ENCODE peak calls at places on chromosomes 5 and 9, in eight cellular contexts. One of them, this sample, is unnamed.

GRCh38 chr9:23686257-23686656 is 139.8 kb downstream of the ELAVL2 start:
- DNase-seq in heart right ventricle: no peak
- DNase-seq in lung: no peak
- DNase-seq in dorsolateral prefrontal cortex: no peak
- DNase-seq in tibial artery: no peak
- DNase-seq in psoas muscle: no peak
- DNase-seq in BJ: no peak
- DNase-seq in sigmoid colon: no peak
- DNase-seq in this sample: no peak

GRCh38 chr9:76459691-76460635 is 981 bp downstream of the GCNT1 start:
- DNase-seq in heart right ventricle: peak; percentile 11
- DNase-seq in lung: no peak
- DNase-seq in dorsolateral prefrontal cortex: no peak
- DNase-seq in tibial artery: peak; percentile 66
- DNase-seq in psoas muscle: peak; percentile 21
- DNase-seq in BJ: no peak
- DNase-seq in sigmoid colon: no peak
- DNase-seq in this sample: no peak

GRCh38 chr9:98600631-98601030 is 108.1 kb downstream of the GABBR2 start:
- DNase-seq in heart right ventricle: no peak
- DNase-seq in lung: no peak
- DNase-seq in dorsolateral prefrontal cortex: no peak
- DNase-seq in tibial artery: no peak
- DNase-seq in psoas muscle: no peak
- DNase-seq in BJ: no peak
- DNase-seq in sigmoid colon: no peak
- DNase-seq in this sample: no peak

GRCh38 chr5:173035904-173036707 is 20.0 kb upstream of the CREBRF start:
- DNase-seq in heart right ventricle: no peak
- DNase-seq in lung: peak; percentile 51
- DNase-seq in dorsolateral prefrontal cortex: no peak
- DNase-seq in tibial artery: no peak
- DNase-seq in psoas muscle: no peak
- DNase-seq in BJ: no peak
- DNase-seq in sigmoid colon: no peak
- DNase-seq in this sample: peak; percentile 53

GRCh38 chr9:135782946-135783345 is 81.0 kb downstream of the KCNT1 start:
- DNase-seq in heart right ventricle: no peak
- DNase-seq in lung: no peak
- DNase-seq in dorsolateral prefrontal cortex: no peak
- DNase-seq in tibial artery: no peak
- DNase-seq in psoas muscle: no peak
- DNase-seq in BJ: no peak
- DNase-seq in sigmoid colon: no peak
- DNase-seq in this sample: no peak

GRCh38 chr5:134437340-134438267 is 25.9 kb upstream of the CDKN2AIPNL start:
- DNase-seq in heart right ventricle: no peak
- DNase-seq in lung: no peak
- DNase-seq in dorsolateral prefrontal cortex: no peak
- DNase-seq in tibial artery: no peak
- DNase-seq in psoas muscle: no peak
- DNase-seq in BJ: no peak
- DNase-seq in sigmoid colon: no peak
- DNase-seq in this sample: no peak

GRCh38 chr9:90175865-90176264 is 466.8 kb downstream of the DIRAS2 start:
- DNase-seq in heart right ventricle: no peak
- DNase-seq in lung: no peak
- DNase-seq in dorsolateral prefrontal cortex: no peak
- DNase-seq in tibial artery: no peak
- DNase-seq in psoas muscle: no peak
- DNase-seq in BJ: no peak
- DNase-seq in sigmoid colon: no peak
- DNase-seq in this sample: no peak

GRCh38 chr5:33462456-33462855 is 21.7 kb downstream of the TARS1 start:
- DNase-seq in heart right ventricle: no peak
- DNase-seq in lung: no peak
- DNase-seq in dorsolateral prefrontal cortex: no peak
- DNase-seq in tibial artery: no peak
- DNase-seq in psoas muscle: no peak
- DNase-seq in BJ: no peak
- DNase-seq in sigmoid colon: no peak
- DNase-seq in this sample: no peak

GRCh38 chr5:178293400-178293799 is 60.8 kb upstream of the PHYKPL start:
- DNase-seq in heart right ventricle: no peak
- DNase-seq in lung: no peak
- DNase-seq in dorsolateral prefrontal cortex: no peak
- DNase-seq in tibial artery: peak; percentile 47
- DNase-seq in psoas muscle: peak; percentile 1
- DNase-seq in BJ: no peak
- DNase-seq in sigmoid colon: peak; percentile 42
- DNase-seq in this sample: no peak

GRCh38 chr9:133889498-133890301 is 102.4 kb downstream of the VAV2 start:
- DNase-seq in heart right ventricle: no peak
- DNase-seq in lung: no peak
- DNase-seq in dorsolateral prefrontal cortex: no peak
- DNase-seq in tibial artery: no peak
- DNase-seq in psoas muscle: no peak
- DNase-seq in BJ: no peak
- DNase-seq in sigmoid colon: no peak
- DNase-seq in this sample: no peak

GRCh38 chr5:96004754-96005153 is 43.1 kb upstream of the ELL2 start:
- DNase-seq in heart right ventricle: no peak
- DNase-seq in lung: no peak
- DNase-seq in dorsolateral prefrontal cortex: no peak
- DNase-seq in tibial artery: no peak
- DNase-seq in psoas muscle: no peak
- DNase-seq in BJ: no peak
- DNase-seq in sigmoid colon: no peak
- DNase-seq in this sample: no peak

GRCh38 chr9:115671911-115672310 is 481.7 kb upstream of the PAPPA start:
- DNase-seq in heart right ventricle: no peak
- DNase-seq in lung: no peak
- DNase-seq in dorsolateral prefrontal cortex: no peak
- DNase-seq in tibial artery: no peak
- DNase-seq in psoas muscle: no peak
- DNase-seq in BJ: no peak
- DNase-seq in sigmoid colon: no peak
- DNase-seq in this sample: no peak

GRCh38 chr5:173514666-173515065 is 101.8 kb downstream of the BOD1 start:
- DNase-seq in heart right ventricle: no peak
- DNase-seq in lung: no peak
- DNase-seq in dorsolateral prefrontal cortex: no peak
- DNase-seq in tibial artery: no peak
- DNase-seq in psoas muscle: no peak
- DNase-seq in BJ: no peak
- DNase-seq in sigmoid colon: no peak
- DNase-seq in this sample: no peak

GRCh38 chr5:135843571-135844337 is 9.3 kb downstream of the SLC25A48 start:
- DNase-seq in heart right ventricle: no peak
- DNase-seq in lung: no peak
- DNase-seq in dorsolateral prefrontal cortex: peak; percentile 90
- DNase-seq in tibial artery: peak; percentile 50
- DNase-seq in psoas muscle: no peak
- DNase-seq in BJ: no peak
- DNase-seq in sigmoid colon: no peak
- DNase-seq in this sample: no peak

GRCh38 chr9:28720746-28721145 is 1147.5 kb upstream of the C9orf72 start:
- DNase-seq in heart right ventricle: no peak
- DNase-seq in lung: no peak
- DNase-seq in dorsolateral prefrontal cortex: no peak
- DNase-seq in tibial artery: no peak
- DNase-seq in psoas muscle: no peak
- DNase-seq in BJ: no peak
- DNase-seq in sigmoid colon: no peak
- DNase-seq in this sample: no peak

GRCh38 chr9:32864926-32865325 is 81.6 kb downstream of the TMEM215 start:
- DNase-seq in heart right ventricle: no peak
- DNase-seq in lung: no peak
- DNase-seq in dorsolateral prefrontal cortex: no peak
- DNase-seq in tibial artery: no peak
- DNase-seq in psoas muscle: no peak
- DNase-seq in BJ: no peak
- DNase-seq in sigmoid colon: no peak
- DNase-seq in this sample: no peak

GRCh38 chr5:172919525-172920446 is 39.4 kb upstream of the RPL26L1 start:
- DNase-seq in heart right ventricle: peak; percentile 46
- DNase-seq in lung: no peak
- DNase-seq in dorsolateral prefrontal cortex: no peak
- DNase-seq in tibial artery: peak; percentile 91
- DNase-seq in psoas muscle: peak; percentile 58
- DNase-seq in BJ: no peak
- DNase-seq in sigmoid colon: peak; percentile 94
- DNase-seq in this sample: no peak

GRCh38 chr5:147509041-147509709 is 693 bp downstream of the DPYSL3 start:
- DNase-seq in heart right ventricle: peak; percentile 23
- DNase-seq in lung: no peak
- DNase-seq in dorsolateral prefrontal cortex: no peak
- DNase-seq in tibial artery: peak; percentile 69
- DNase-seq in psoas muscle: peak; percentile 35
- DNase-seq in BJ: no peak
- DNase-seq in sigmoid colon: peak; percentile 80
- DNase-seq in this sample: no peak

GRCh38 chr9:109557481-109557880 is 59.4 kb upstream of the PTPN3 start:
- DNase-seq in heart right ventricle: no peak
- DNase-seq in lung: no peak
- DNase-seq in dorsolateral prefrontal cortex: no peak
- DNase-seq in tibial artery: no peak
- DNase-seq in psoas muscle: no peak
- DNase-seq in BJ: no peak
- DNase-seq in sigmoid colon: no peak
- DNase-seq in this sample: no peak

GRCh38 chr5:102731704-102732103 is 23.4 kb upstream of the PAM start:
- DNase-seq in heart right ventricle: no peak
- DNase-seq in lung: no peak
- DNase-seq in dorsolateral prefrontal cortex: no peak
- DNase-seq in tibial artery: no peak
- DNase-seq in psoas muscle: no peak
- DNase-seq in BJ: no peak
- DNase-seq in sigmoid colon: no peak
- DNase-seq in this sample: no peak

GRCh38 chr5:175796536-175797499 is 74.6 kb upstream of the CPLX2 start:
- DNase-seq in heart right ventricle: peak; percentile 80
- DNase-seq in lung: peak; percentile 61
- DNase-seq in dorsolateral prefrontal cortex: no peak
- DNase-seq in tibial artery: peak; percentile 78
- DNase-seq in psoas muscle: peak; percentile 73
- DNase-seq in BJ: peak; percentile 8
- DNase-seq in sigmoid colon: no peak
- DNase-seq in this sample: no peak

GRCh38 chr5:98541641-98542040 is 231.8 kb upstream of the RGMB start:
- DNase-seq in heart right ventricle: no peak
- DNase-seq in lung: no peak
- DNase-seq in dorsolateral prefrontal cortex: no peak
- DNase-seq in tibial artery: no peak
- DNase-seq in psoas muscle: no peak
- DNase-seq in BJ: no peak
- DNase-seq in sigmoid colon: no peak
- DNase-seq in this sample: no peak

GRCh38 chr9:112097712-112098688 is 77.1 kb downstream of the SUSD1 start:
- DNase-seq in heart right ventricle: peak; percentile 54
- DNase-seq in lung: peak; percentile 64
- DNase-seq in dorsolateral prefrontal cortex: peak; percentile 53
- DNase-seq in tibial artery: no peak
- DNase-seq in psoas muscle: peak; percentile 22
- DNase-seq in BJ: no peak
- DNase-seq in sigmoid colon: no peak
- DNase-seq in this sample: peak; percentile 59

GRCh38 chr5:65032250-65032649 is 263.5 kb downstream of the CWC27 start:
- DNase-seq in heart right ventricle: no peak
- DNase-seq in lung: no peak
- DNase-seq in dorsolateral prefrontal cortex: no peak
- DNase-seq in tibial artery: no peak
- DNase-seq in psoas muscle: peak; percentile 20
- DNase-seq in BJ: peak; percentile 91
- DNase-seq in sigmoid colon: no peak
- DNase-seq in this sample: no peak

GRCh38 chr5:66554211-66554610 is 42.0 kb upstream of the MAST4 start:
- DNase-seq in heart right ventricle: no peak
- DNase-seq in lung: peak; percentile 37
- DNase-seq in dorsolateral prefrontal cortex: no peak
- DNase-seq in tibial artery: no peak
- DNase-seq in psoas muscle: no peak
- DNase-seq in BJ: no peak
- DNase-seq in sigmoid colon: no peak
- DNase-seq in this sample: peak; percentile 64

GRCh38 chr5:167899490-167899889 is 392.0 kb upstream of the WWC1 start:
- DNase-seq in heart right ventricle: no peak
- DNase-seq in lung: no peak
- DNase-seq in dorsolateral prefrontal cortex: no peak
- DNase-seq in tibial artery: no peak
- DNase-seq in psoas muscle: no peak
- DNase-seq in BJ: no peak
- DNase-seq in sigmoid colon: no peak
- DNase-seq in this sample: no peak

GRCh38 chr5:96743065-96743768 is 64.5 kb downstream of the ERAP1 start:
- DNase-seq in heart right ventricle: peak; percentile 52
- DNase-seq in lung: no peak
- DNase-seq in dorsolateral prefrontal cortex: no peak
- DNase-seq in tibial artery: no peak
- DNase-seq in psoas muscle: no peak
- DNase-seq in BJ: no peak
- DNase-seq in sigmoid colon: peak; percentile 58
- DNase-seq in this sample: no peak

GRCh38 chr9:124450931-124451661 is 845 bp downstream of the ADGRD2 start:
- DNase-seq in heart right ventricle: no peak
- DNase-seq in lung: no peak
- DNase-seq in dorsolateral prefrontal cortex: no peak
- DNase-seq in tibial artery: peak; percentile 37
- DNase-seq in psoas muscle: no peak
- DNase-seq in BJ: no peak
- DNase-seq in sigmoid colon: no peak
- DNase-seq in this sample: no peak
- H3K4me3 ChIP-seq in heart right ventricle: no peak overlapping the region
- H3K4me3 ChIP-seq in lung: no peak overlapping the region
- H3K4me3 ChIP-seq in dorsolateral prefrontal cortex: no peak overlapping the region
- H3K4me3 ChIP-seq in tibial artery: no peak overlapping the region
- H3K4me3 ChIP-seq in psoas muscle: no peak overlapping the region
- H3K4me3 ChIP-seq in BJ: no peak overlapping the region
- H3K4me3 ChIP-seq in sigmoid colon: no peak overlapping the region
- H3K4me3 ChIP-seq in this sample: no peak overlapping the region

GRCh38 chr9:82763631-82764030 is 299.3 kb downstream of the RASEF start:
- DNase-seq in heart right ventricle: no peak
- DNase-seq in lung: no peak
- DNase-seq in dorsolateral prefrontal cortex: no peak
- DNase-seq in tibial artery: no peak
- DNase-seq in psoas muscle: no peak
- DNase-seq in BJ: no peak
- DNase-seq in sigmoid colon: no peak
- DNase-seq in this sample: no peak
- TF ChIP-seq CTCF in heart right ventricle: no peak
- TF ChIP-seq CTCF in lung: no peak
- TF ChIP-seq CTCF in dorsolateral prefrontal cortex: no peak
- TF ChIP-seq CTCF in tibial artery: no peak
- TF ChIP-seq CTCF in psoas muscle: no peak
- TF ChIP-seq CTCF in BJ: no peak
- TF ChIP-seq CTCF in sigmoid colon: no peak
- TF ChIP-seq CTCF in this sample: no peak

GRCh38 chr9:15211160-15211993 is 95.6 kb downstream of the TTC39B start:
- DNase-seq in heart right ventricle: peak; percentile 81
- DNase-seq in lung: peak; percentile 76
- DNase-seq in dorsolateral prefrontal cortex: no peak
- DNase-seq in tibial artery: peak; percentile 76
- DNase-seq in psoas muscle: no peak
- DNase-seq in BJ: peak; percentile 14
- DNase-seq in sigmoid colon: peak; percentile 80
- DNase-seq in this sample: peak; percentile 37
- H3K4me3 ChIP-seq in heart right ventricle: no peak overlapping the region
- H3K4me3 ChIP-seq in lung: no peak overlapping the region
- H3K4me3 ChIP-seq in dorsolateral prefrontal cortex: no peak overlapping the region
- H3K4me3 ChIP-seq in tibial artery: no peak overlapping the region
- H3K4me3 ChIP-seq in psoas muscle: peak overlapping the region; percentile 12
- H3K4me3 ChIP-seq in BJ: no peak overlapping the region
- H3K4me3 ChIP-seq in sigmoid colon: no peak overlapping the region
- H3K4me3 ChIP-seq in this sample: no peak overlapping the region

GRCh38 chr9:86639899-86640379 is 285.7 kb upstream of the TUT7 start:
- DNase-seq in heart right ventricle: no peak
- DNase-seq in lung: no peak
- DNase-seq in dorsolateral prefrontal cortex: no peak
- DNase-seq in tibial artery: no peak
- DNase-seq in psoas muscle: no peak
- DNase-seq in BJ: no peak
- DNase-seq in sigmoid colon: no peak
- DNase-seq in this sample: no peak
- TF ChIP-seq CTCF in heart right ventricle: no peak
- TF ChIP-seq CTCF in lung: no peak
- TF ChIP-seq CTCF in dorsolateral prefrontal cortex: no peak
- TF ChIP-seq CTCF in tibial artery: no peak
- TF ChIP-seq CTCF in psoas muscle: no peak
- TF ChIP-seq CTCF in BJ: peak; percentile 6
- TF ChIP-seq CTCF in sigmoid colon: peak; percentile 13
- TF ChIP-seq CTCF in this sample: peak; percentile 11